ENCODE peak calls at places on chromosomes 11 and 22, in four cellular contexts. G is WTC11, V is GM12878, T is HepG2. E is an unnamed sample.

GRCh38 chr22:22479999-22480532 is 28.5 kb downstream of the ZNF280B start:
- DNase-seq in G (no peak), V (no peak), T (no peak), E (no peak)

GRCh38 chr11:59510917-59511589 is at the start of gene OR4D9:
- DNase-seq in V (no peak), T (no peak), G (no peak), E (peak; percentile 27)

GRCh38 chr11:131849485-131849884 is 479.1 kb downstream of the NTM start:
- DNase-seq in V (no peak), G (no peak), T (no peak), E (no peak)

GRCh38 chr11:12007769-12008737 is at the start of gene DKK3:
- DNase-seq in V (no peak), G (peak; percentile 48), T (no peak), E (no peak)

GRCh38 chr11:2488004-2488403 is 43.2 kb downstream of the KCNQ1 start:
- DNase-seq in G (no peak), V (no peak), T (no peak), E (no peak)

GRCh38 chr22:48228468-48228867 is 1466.0 kb downstream of the TBC1D22A start:
- DNase-seq in V (no peak), T (no peak), G (no peak), E (no peak)

GRCh38 chr22:27489265-27489675 is 312.3 kb downstream of the MN1 start:
- DNase-seq in T (peak; percentile 60), G (no peak), V (no peak), E (no peak)

GRCh38 chr11:110297726-110298297 is 1.4 kb upstream of the RDX start:
- DNase-seq in T (no peak), V (no peak), G (no peak), E (no peak)

GRCh38 chr22:36486619-36487384 is 5.4 kb upstream of the TXN2 start:
- DNase-seq in T (peak; percentile 53), G (peak; percentile 77), V (no peak), E (no peak)

GRCh38 chr11:33135216-33135615 is 26.1 kb downstream of the CSTF3 start:
- DNase-seq in V (no peak), T (no peak), G (no peak), E (no peak)

GRCh38 chr11:13260196-13260962 is 17.2 kb upstream of the BMAL1 start:
- DNase-seq in T (no peak), V (no peak), G (no peak), E (no peak)

GRCh38 chr22:21631025-21631424 is 1.2 kb upstream of the YDJC start:
- DNase-seq in V (no peak), G (no peak), T (no peak), E (no peak)

GRCh38 chr11:1890856-1891830 is 552 bp downstream of the PRR33 start:
- DNase-seq in G (no peak), T (no peak), V (no peak), E (no peak)

GRCh38 chr11:91792779-91793262 is 431.8 kb upstream of the FAT3 start:
- DNase-seq in G (no peak), T (no peak), V (no peak), E (peak; percentile 76)

GRCh38 chr11:1874406-1875092 is 17.1 kb downstream of the PRR33 start:
- DNase-seq in G (no peak), V (no peak), T (no peak), E (no peak)

GRCh38 chr22:44407404-44408226 is 90.4 kb downstream of the RTL6 start:
- DNase-seq in G (no peak), V (no peak), T (no peak), E (no peak)

GRCh38 chr11:94325681-94326080 is 21.3 kb downstream of the IZUMO1R start:
- DNase-seq in T (peak; percentile 39), V (peak; percentile 9), G (peak; percentile 89), E (peak; percentile 64)

GRCh38 chr11:1130276-1131032 is 27.3 kb upstream of the MUC5AC start:
- DNase-seq in V (no peak), T (no peak), G (no peak), E (no peak)

DNA sequence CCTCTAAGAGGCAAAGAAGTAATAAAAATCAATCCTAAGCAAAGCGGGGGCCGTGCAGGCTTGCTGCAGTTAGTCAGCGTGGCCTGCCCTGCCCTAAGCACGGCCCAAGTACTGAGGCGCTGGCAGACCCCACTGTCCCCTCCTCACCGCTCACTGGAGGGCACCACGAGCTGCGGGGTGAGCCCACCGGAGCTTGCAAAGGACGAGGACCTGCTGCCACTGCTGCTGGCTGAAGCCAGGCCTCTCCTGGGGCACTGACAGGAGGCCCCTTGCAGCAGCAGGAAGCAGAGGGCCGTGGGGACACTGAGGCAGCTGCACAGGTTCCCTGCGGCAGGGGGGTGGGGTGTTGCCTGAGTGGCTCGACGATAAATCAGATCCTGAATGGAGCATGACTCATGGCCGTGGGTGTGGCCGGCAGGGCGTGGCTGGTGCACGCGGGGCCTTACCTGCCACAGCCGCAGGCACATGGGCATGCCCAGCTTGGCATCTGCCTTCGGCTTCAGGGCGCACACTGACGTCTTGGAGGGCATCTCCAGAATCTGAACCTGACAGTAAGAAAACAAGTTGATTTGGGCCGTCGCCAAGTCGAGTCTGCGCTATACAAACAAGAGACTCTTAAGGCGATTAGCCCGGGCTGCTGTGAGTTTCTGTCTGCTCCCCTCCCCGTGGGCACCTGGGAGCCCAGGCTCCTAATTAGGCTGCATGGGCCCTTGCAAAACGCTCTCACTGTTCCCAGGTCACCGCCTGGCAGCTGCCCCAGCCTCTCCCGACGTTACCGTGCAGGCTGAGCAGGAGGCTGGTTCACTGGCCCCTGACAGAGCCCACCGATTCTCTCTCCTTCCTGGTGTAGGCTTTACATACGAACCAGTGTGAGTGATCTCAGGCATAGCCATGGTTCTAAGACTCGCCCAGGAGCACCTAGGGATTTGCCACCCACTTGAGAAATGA is 45.9 kb downstream of the TBX1 start:
- DNase-seq in V (no peak), T (no peak), G (peak; percentile 7), E (peak; percentile 97)
- TF ChIP-seq ETV6 in V (no peak), T (no peak), G (no peak), E (no peak)

DNA sequence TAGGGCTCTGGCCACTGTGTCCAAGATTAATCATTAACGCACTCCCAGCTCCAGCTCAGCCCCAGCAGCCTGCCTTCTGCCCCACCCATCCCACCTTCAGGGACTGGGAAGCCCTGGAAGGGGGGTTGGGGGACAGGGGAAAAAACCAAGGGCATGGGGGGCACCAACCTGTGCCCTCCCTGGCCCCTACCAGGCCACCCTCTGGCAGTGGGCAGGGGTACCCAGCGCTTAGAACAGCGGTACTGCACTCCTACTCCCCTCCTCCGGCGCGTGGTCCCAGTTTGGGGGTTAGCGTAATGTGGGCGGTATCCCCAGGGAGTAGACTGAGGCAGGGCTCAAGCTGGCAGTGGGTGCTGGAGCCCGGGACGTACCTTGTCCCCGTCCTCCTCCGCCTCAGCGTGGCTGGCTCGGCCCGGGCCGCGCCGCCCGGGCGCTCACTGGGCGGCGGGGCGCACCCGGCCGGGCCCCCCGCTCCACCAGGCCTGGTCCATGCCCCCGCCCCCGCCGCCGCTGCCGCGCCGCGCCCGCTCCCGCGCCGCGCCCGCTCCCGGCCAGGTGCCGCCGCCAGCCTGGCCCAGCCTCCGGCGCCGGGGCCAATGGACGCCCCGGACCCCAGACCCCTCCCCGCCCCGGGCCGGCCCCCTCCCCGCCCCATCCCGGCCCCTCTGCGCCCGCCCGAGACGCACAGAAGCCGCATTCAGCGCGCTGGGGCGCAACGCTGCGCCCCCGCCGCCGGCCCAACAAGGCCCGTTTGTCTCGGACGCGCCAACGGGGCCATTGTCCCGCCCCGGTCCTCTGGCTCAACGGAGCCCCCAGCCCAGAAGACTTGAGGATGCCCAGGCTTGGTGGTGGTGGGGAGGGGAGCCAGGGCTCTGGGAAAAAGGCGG is at the start of gene GAL3ST1:
- DNase-seq in V (no peak), G (peak; percentile 61), T (peak; percentile 77), E (no peak)
- TF ChIP-seq ETV6 in V (no peak), G (no peak), T (no peak), E (no peak)

GRCh38 chr11:36500315-36500721 is 9.8 kb downstream of the TRAF6 start:
- DNase-seq in T (no peak), V (no peak), G (no peak), E (no peak)

GRCh38 chr11:36501236-36501635 is 8.8 kb downstream of the TRAF6 start:
- DNase-seq in T (no peak), V (no peak), G (no peak), E (no peak)

GRCh38 chr11:36493332-36493731 is 16.7 kb downstream of the TRAF6 start:
- DNase-seq in V (no peak), T (no peak), G (no peak), E (no peak)

GRCh38 chr11:36498721-36499120 is 11.4 kb downstream of the TRAF6 start:
- DNase-seq in G (no peak), V (no peak), T (no peak), E (no peak)

GRCh38 chr11:36499325-36499724 is 10.7 kb downstream of the TRAF6 start:
- DNase-seq in T (no peak), V (no peak), G (no peak), E (no peak)
- TF ChIP-seq ETV6 in T (no peak), V (no peak), G (no peak), E (no peak)

DNA sequence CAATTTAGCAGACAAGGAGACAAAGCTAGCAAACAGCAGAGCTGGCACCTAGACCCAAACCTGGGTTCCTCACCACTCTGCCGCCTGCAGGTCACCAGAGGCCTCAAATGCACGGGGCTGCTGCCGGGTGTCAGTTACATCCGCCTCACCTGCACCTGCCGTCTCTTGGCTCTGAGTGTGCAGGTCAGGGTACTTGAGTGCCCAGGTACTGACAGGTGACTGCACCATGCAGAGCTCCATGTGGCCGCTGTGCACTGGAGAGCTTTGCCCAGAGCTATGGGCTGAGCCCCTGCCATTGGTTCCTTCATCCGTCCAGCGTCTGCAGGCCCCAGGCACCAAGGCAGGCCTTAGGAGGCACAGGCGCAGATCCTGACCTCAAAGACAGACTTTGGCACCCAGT is 35.0 kb downstream of the PDGFB start:
- DNase-seq in V (no peak), T (no peak), G (no peak), E (no peak)
- TF ChIP-seq ETV6 in V (no peak), T (no peak), G (no peak), E (no peak)

GRCh38 chr11:19557720-19558140 is 154.9 kb upstream of the NAV2 start:
- DNase-seq in G (peak; percentile 93), V (no peak), T (peak; percentile 61), E (peak; percentile 76)
- TF ChIP-seq ETV6 in G (no peak), V (no peak), T (no peak), E (no peak)

DNA sequence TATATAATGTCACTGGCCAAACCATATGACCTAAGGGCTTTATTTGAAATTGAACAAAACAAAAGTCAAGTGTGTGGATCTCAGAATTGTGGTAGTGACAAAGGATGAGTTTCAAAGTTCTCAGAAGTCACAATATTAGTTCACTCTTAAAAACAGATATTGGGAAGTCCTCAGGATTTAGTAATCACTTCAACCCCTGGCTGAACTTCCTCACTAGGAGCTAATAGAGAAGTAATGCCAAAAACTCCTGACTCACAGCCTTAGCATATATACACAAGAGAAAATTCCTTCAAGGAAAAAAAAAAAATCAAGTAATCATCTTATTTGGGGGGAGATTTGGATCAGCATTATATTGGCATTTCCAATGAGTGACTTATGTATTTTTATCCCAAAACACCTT is 75.6 kb upstream of the APOA1 start:
- DNase-seq in T (no peak), G (no peak), V (no peak), E (no peak)
- TF ChIP-seq ETV6 in T (no peak), G (no peak), V (no peak), E (no peak)

E was measured in K562.